ENCODE peak calls at places on chromosomes 13 and 19, in ten cellular contexts. F is spleen, C is pancreas, V is AG09309, J is NB4, W is psoas muscle, L is cardiac muscle cell, S is tibial artery, M is GM23338, X is fibroblast of pulmonary artery. Q is an unnamed sample.

GRCh38 chr19:14758816-14759215 is 19.5 kb downstream of the ADGRE2 start:
- DNase-seq in F (peak; percentile 23), S (no peak), V (no peak), M (peak; percentile 89), J (no peak), X (no peak), W (no peak), L (no peak), C (no peak), Q (no peak)

GRCh38 chr13:57314897-57315520 is 148.0 kb downstream of the PRR20E start:
- DNase-seq in F (peak; percentile 53), C (no peak), X (no peak), W (no peak), J (no peak), S (no peak), L (no peak), V (no peak), M (peak; percentile 2), Q (no peak)

GRCh38 chr19:48630289-48631036 is 6.7 kb downstream of the DBP start:
- DNase-seq in M (peak; percentile 88), X (peak; percentile 80), S (peak; percentile 74), C (peak; percentile 66), J (peak; percentile 45), W (peak; percentile 84), L (peak; percentile 85), V (no peak), F (peak; percentile 91), Q (peak; percentile 60)

GRCh38 chr19:33177417-33177976 is 16.6 kb upstream of the LRP3 start:
- DNase-seq in X (no peak), C (peak; percentile 78), S (no peak), W (no peak), F (no peak), J (no peak), L (no peak), M (peak; percentile 61), V (no peak), Q (peak; percentile 2)

GRCh38 chr19:50417138-50417849 is 1.4 kb upstream of the SPIB start:
- DNase-seq in W (no peak), F (no peak), X (no peak), M (peak; percentile 30), S (no peak), C (peak; percentile 77), L (no peak), V (no peak), J (no peak), Q (no peak)

GRCh38 chr13:79108914-79109643 is 297.0 kb downstream of the RBM26 start:
- DNase-seq in C (no peak), V (no peak), W (no peak), M (no peak), J (no peak), F (no peak), S (no peak), X (no peak), L (no peak), Q (no peak)

GRCh38 chr13:44921931-44922758 is 67.1 kb downstream of the NUFIP1 start:
- DNase-seq in S (peak; percentile 81), X (peak; percentile 94), F (no peak), C (no peak), M (no peak), W (peak; percentile 77), V (peak; percentile 90), J (no peak), L (peak; percentile 95), Q (peak; percentile 99)

GRCh38 chr19:40543029-40543597 is 33.6 kb upstream of the SHKBP1 start:
- DNase-seq in M (no peak), F (no peak), X (no peak), C (no peak), V (no peak), S (no peak), L (no peak), W (no peak), J (no peak), Q (no peak)

GRCh38 chr19:16920816-16921529 is 32.2 kb downstream of the F2RL3 start:
- DNase-seq in L (peak; percentile 85), S (no peak), M (no peak), C (no peak), W (peak; percentile 36), J (peak; percentile 57), X (peak; percentile 81), F (no peak), V (peak; percentile 31), Q (peak; percentile 85)

GRCh38 chr19:54873990-54874389 is at the start of gene FCAR:
- DNase-seq in L (no peak), V (no peak), W (no peak), X (no peak), F (no peak), C (no peak), M (no peak), S (no peak), J (peak; percentile 72), Q (no peak)

GRCh38 chr13:24064258-24064860 is 96.2 kb upstream of the SPATA13 start:
- DNase-seq in M (no peak), X (no peak), F (no peak), S (no peak), J (peak; percentile 29), V (no peak), W (no peak), L (no peak), C (no peak), Q (no peak)

GRCh38 chr13:20652946-20653345 is 50.6 kb upstream of the IL17D start:
- DNase-seq in S (no peak), M (peak; percentile 12), C (no peak), J (no peak), W (no peak), F (no peak), L (no peak), V (no peak), X (no peak), Q (no peak)

DNA sequence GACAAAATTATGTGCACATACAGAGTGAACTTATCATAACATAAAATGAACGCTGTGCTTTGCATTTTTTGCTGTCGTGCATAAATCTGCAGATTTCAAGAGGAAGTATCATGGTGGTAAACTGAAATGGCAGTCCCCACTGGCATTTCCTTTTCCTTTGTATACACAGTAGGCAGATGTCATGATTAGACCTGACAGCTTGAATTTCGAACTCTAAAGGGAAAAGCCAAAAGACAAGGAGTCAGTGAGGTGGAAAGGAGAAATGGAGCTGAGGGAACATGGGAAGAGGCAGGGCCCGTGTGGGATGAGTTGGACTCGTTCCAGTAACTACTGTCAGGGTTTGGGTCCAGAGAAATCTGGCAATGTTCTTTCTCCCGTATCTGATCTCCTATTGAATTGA is 454.1 kb upstream of the SGCG start:
- DNase-seq in S (no peak), X (no peak), F (no peak), J (no peak), M (no peak), L (no peak), V (no peak), W (no peak), C (no peak), Q (no peak)
- H3K4me3 ChIP-seq in S (no peak overlapping the region), X (no peak overlapping the region), F (no peak overlapping the region), J (no peak overlapping the region), M (no peak overlapping the region), L (no peak overlapping the region), V (no peak overlapping the region), W (no peak overlapping the region), C (no peak overlapping the region), Q (no peak overlapping the region)

GRCh38 chr13:52652980-52653303 is 306 bp downstream of the SUGT1 start:
- DNase-seq in C (no peak), L (no peak), V (no peak), X (no peak), W (no peak), F (no peak), M (no peak), S (no peak), J (no peak), Q (no peak)
- TF ChIP-seq CTCF in C (no peak), L (no peak), V (no peak), X (no peak), W (no peak), F (peak; percentile 9), M (peak; percentile 8), S (no peak), J (no peak), Q (no peak)

GRCh38 chr19:46068345-46069258 is 27.8 kb upstream of the IGFL4 start:
- DNase-seq in W (no peak), X (peak; percentile 94), M (no peak), F (no peak), L (peak; percentile 92), S (no peak), V (peak; percentile 77), J (peak; percentile 81), C (no peak), Q (peak; percentile 94)

GRCh38 chr19:46065486-46065885 is 24.7 kb upstream of the IGFL4 start:
- DNase-seq in C (no peak), L (peak; percentile 40), M (no peak), F (no peak), J (no peak), W (no peak), V (peak; percentile 31), S (no peak), X (peak; percentile 51), Q (peak; percentile 71)

GRCh38 chr19:46067691-46068090 is 26.9 kb upstream of the IGFL4 start:
- DNase-seq in F (no peak), S (no peak), M (no peak), L (no peak), X (no peak), W (no peak), V (no peak), J (no peak), C (no peak), Q (no peak)

GRCh38 chr19:46073268-46073922 is 32.6 kb upstream of the IGFL4 start:
- DNase-seq in W (no peak), M (no peak), J (no peak), F (no peak), L (no peak), C (no peak), X (no peak), S (no peak), V (no peak), Q (peak; percentile 23)

DNA sequence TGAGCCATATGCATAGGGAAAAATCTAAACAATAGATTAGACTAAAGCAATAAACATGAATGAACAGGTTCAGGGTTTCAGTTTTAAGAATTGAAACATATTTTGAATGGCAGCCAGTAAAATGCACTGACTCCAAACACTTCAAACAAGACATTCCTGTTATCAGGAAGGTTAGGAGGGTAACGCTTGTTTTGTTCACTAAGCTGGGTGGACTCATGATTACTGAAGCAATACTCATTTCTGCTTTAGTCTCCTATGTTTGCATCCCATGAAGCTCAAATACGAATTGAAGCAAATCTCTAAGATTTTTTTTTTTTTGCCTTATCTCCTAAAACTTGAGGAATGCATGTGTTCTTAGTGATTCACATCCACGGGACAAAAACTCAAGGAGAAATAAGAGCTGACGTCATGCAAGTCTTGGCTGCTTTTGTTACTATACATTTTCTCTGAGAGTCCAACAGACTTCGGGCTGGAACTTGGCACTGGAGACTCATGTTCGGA is 29.1 kb upstream of the IGFL4 start:
- DNase-seq in X (peak; percentile 97), L (peak; percentile 95), F (no peak), J (no peak), W (no peak), S (no peak), C (no peak), M (no peak), V (peak; percentile 39), Q (peak; percentile 89)
- H3K4me3 ChIP-seq in X (no peak overlapping the region), L (no peak overlapping the region), F (no peak overlapping the region), J (no peak overlapping the region), W (no peak overlapping the region), S (no peak overlapping the region), C (no peak overlapping the region), M (no peak overlapping the region), V (no peak overlapping the region), Q (no peak overlapping the region)

DNA sequence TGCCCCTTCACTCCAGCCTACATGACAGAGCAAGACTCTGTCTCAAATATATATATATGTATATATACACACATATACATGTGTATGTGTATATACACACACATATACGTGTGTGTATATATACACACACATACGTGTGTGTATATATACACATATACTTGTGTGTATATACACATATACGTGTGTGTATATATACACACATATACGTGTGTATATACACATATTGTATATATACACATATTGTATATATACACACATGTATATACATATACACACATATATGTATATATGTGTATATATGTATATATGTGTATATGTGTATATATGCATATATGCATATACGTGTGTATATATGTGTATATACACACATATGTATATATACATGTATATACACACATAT is 173.3 kb downstream of the GPC5 start:
- DNase-seq in C (no peak), F (no peak), J (no peak), S (no peak), L (no peak), X (no peak), W (no peak), M (no peak), V (no peak), Q (no peak)
- TF ChIP-seq CTCF in C (no peak), F (no peak), J (no peak), S (no peak), L (no peak), X (no peak), W (no peak), M (no peak), V (no peak), Q (no peak)